ENCODE peak calls at places on chromosomes 4 and X, in five cellular contexts. E is IMR-90, L is cardiac muscle cell, G is heart left ventricle, N is Peyer's patch. X is an unnamed sample.

GRCh38 chr4:121771869-121772268 is 6.9 kb upstream of the SMIM43 start:
- DNase-seq in E (no peak), L (no peak), G (no peak), N (no peak), X (no peak)

GRCh38 chr4:147924604-147925412 is 192.9 kb downstream of the ARHGAP10 start:
- DNase-seq in E (peak; percentile 40), L (peak; percentile 55), G (no peak), N (no peak), X (peak; percentile 60)

GRCh38 chrX:34879361-34879760 is 63.2 kb upstream of the FAM47B start:
- DNase-seq in E (peak; percentile 11), L (no peak), G (no peak), N (no peak), X (peak; percentile 17)

GRCh38 chr4:189237340-189237739 is 703.3 kb upstream of the FRG1 start:
- DNase-seq in E (no peak), L (no peak), G (no peak), N (no peak), X (no peak)

GRCh38 chr4:168634276-168634802 is 137.5 kb downstream of the PALLD start:
- DNase-seq in E (peak; percentile 92), L (peak; percentile 97), G (no peak), N (no peak), X (peak; percentile 92)

GRCh38 chrX:118182050-118182449 is 65.4 kb upstream of the KLHL13 start:
- DNase-seq in E (peak; percentile 15), L (no peak), G (no peak), N (no peak), X (no peak)

GRCh38 chrX:68365356-68365755 is 67.9 kb downstream of the OPHN1 start:
- DNase-seq in E (peak; percentile 47), L (peak; percentile 6), G (no peak), N (no peak), X (peak; percentile 9)

GRCh38 chr4:98963538-98964433 is 31.7 kb upstream of the METAP1 start:
- DNase-seq in E (no peak), L (no peak), G (no peak), N (no peak), X (no peak)

GRCh38 chr4:188138227-188138626 is 1.0 kb upstream of the TRIML1 start:
- DNase-seq in E (no peak), L (no peak), G (no peak), N (no peak), X (no peak)

GRCh38 chr4:182843813-182844325 is 73.3 kb downstream of the DCTD start:
- DNase-seq in E (no peak), L (no peak), G (no peak), N (no peak), X (no peak)

GRCh38 chrX:13128104-13128503 is 83.7 kb upstream of the FAM9C start:
- DNase-seq in E (peak; percentile 62), L (peak; percentile 36), G (no peak), N (no peak), X (peak; percentile 53)

GRCh38 chr4:532588-533317 is 33.7 kb downstream of the PIGG start:
- DNase-seq in E (no peak), L (no peak), G (no peak), N (no peak), X (no peak)

DNA sequence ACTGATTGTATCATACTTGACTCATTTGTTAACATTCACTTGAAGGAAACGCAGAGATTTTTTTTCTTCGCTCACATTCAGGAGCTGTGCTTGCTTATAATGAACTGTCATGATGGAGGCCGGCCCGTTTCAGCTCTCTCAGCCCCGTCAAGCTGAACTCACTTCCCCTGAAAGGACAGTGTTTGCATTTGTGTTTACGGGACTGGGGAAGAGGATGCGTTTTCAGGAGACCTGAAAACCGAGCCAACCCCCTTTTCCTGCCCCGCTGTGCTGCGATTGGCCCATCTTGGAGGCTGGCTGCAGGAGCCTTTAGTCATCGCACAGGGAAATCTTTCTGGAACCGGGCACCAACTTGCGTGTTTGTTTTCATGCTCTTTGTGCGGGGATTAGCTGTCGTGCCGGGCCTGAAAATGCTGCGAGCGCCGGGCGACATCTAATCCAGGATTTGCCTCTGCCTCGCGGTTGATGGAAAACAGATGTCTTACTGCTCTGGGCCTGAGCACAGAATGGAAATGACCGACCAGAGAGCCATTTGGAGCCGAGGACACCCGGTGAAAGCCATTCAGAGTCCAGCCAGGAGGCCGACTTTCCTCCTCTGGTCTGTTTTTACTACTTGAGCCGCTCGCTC is 18.0 kb downstream of the TRIM2 start:
- DNase-seq in E (peak; percentile 87), L (peak; percentile 80), G (peak; percentile 76), N (peak; percentile 37), X (peak; percentile 81)
- H3K4me3 ChIP-seq in E (peak overlapping the region; percentile 39), L (peak overlapping the region; percentile 49), G (peak overlapping the region; percentile 70), N (peak overlapping the region; percentile 36), X (peak overlapping the region; percentile 67)

DNA sequence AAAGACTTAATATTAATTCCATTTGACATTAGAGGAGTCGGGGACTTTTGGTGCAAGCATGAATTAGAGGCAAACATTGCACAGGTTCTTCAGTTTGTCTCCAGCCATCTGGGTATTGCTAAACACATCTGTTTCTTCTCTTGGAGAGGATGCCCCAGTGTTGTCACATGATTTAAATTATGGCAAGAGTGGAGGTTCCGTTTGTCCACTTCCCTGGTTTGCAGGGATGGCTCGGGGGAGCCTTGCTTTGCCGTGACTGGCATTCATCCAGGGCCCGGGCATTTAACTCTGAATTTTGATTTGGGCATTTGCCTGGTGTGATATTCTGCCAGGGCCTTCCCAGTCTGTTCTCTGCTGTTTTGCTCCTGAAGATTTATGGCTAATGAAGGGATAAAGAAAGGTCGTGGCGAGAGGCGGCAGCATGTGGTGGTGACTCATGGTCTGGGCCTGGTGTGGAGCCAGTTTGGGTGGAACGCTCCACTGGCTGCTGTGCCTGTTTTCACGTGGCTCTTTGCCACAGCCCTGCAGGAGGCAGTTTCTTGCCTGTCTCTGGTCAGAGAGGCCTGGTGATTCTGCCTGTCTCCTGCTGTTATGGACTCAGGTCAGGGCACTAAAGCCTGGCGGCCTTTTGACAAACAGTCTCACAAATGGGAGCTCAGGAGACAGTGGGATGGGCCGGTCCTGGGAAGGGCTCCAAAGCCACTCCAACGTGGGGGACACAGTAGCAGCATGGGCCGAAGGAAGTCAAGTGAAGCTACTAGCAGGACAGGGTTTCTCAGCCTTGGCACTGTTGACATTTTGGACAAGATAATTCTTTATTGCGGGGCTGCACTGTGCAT is 99.4 kb upstream of the PGRMC2 start:
- DNase-seq in E (peak; percentile 97), L (peak; percentile 97), G (peak; percentile 89), N (peak; percentile 23), X (peak; percentile 96)
- H3K4me3 ChIP-seq in E (no peak overlapping the region), L (no peak overlapping the region), G (peak overlapping the region; percentile 3), N (no peak overlapping the region), X (peak overlapping the region; percentile 7)

GRCh38 chr4:99965173-99965572 is 15.1 kb upstream of the H2AZ1 start:
- DNase-seq in E (no peak), L (no peak), G (no peak), N (no peak), X (no peak)
- H3K4me3 ChIP-seq in E (no peak overlapping the region), L (no peak overlapping the region), G (no peak overlapping the region), N (no peak overlapping the region), X (no peak overlapping the region)

DNA sequence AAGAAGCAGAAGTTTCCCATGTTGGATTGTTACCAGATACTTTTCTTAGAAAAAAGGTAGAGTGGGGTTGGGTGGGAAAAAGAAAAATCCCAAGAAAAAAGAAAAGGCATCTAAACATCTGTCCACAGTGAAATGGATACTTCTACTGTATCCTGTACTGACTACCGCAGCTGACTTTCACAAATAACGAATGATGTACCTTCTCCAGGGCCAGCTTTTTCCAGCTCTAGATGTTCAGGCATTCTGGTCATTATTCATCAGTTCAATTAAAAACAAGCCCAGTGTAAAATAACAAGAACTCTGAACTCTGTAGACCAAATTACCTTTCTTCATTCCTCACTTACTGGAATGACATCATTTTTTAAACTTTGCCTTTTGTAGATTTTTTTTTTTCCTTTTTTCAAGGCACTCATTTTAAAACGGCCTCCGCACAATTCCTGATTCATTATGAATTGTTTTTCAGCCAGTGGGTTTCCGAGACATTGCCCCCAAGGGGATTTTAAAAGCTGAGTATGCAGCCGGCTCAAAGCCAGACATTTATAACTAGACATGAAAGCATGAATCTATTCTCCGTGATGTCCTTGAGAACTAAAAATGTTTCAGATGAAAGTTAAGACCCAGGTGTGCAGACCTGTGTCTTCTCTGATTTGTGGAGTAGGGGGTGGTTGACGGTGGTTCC is 113.5 kb downstream of the PRKX start:
- DNase-seq in E (no peak), L (peak; percentile 20), G (no peak), N (no peak), X (peak; percentile 11)
- H3K4me3 ChIP-seq in E (no peak overlapping the region), L (no peak overlapping the region), G (no peak overlapping the region), N (no peak overlapping the region), X (no peak overlapping the region)

GRCh38 chrX:460823-461640 is 74.3 kb upstream of the PPP2R3B start:
- DNase-seq in E (no peak), L (no peak), G (no peak), N (no peak), X (no peak)
- H3K4me3 ChIP-seq in E (no peak overlapping the region), L (no peak overlapping the region), G (no peak overlapping the region), N (no peak overlapping the region), X (no peak overlapping the region)

DNA sequence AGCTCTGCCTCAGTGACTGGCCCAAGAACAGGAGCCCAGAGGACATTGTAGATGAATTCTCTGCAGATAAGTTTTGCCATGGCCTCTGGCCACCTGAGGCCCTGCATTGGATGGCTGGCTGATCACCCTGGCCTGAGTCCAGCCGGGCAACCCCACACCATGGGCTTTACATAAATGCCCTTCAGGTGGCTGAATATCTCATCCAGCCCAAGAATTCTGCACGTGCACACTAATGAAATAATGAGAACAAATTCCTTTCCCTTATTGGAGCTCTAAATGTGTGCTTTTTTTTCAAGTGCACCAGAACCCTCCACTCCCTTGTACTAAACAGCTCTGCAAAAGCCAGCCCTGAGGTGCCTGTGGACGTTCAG is 65.7 kb downstream of the IRF2 start:
- DNase-seq in E (no peak), L (no peak), G (no peak), N (no peak), X (no peak)
- H3K4me3 ChIP-seq in E (no peak overlapping the region), L (no peak overlapping the region), G (no peak overlapping the region), N (no peak overlapping the region), X (no peak overlapping the region)

GRCh38 chr4:3372933-3373465 is 68.8 kb upstream of the HGFAC start:
- DNase-seq in E (no peak), L (no peak), G (peak; percentile 86), N (peak; percentile 81), X (no peak)

GRCh38 chr4:3369781-3370660 is 71.7 kb upstream of the HGFAC start:
- DNase-seq in E (peak; percentile 94), L (peak; percentile 87), G (no peak), N (peak; percentile 29), X (peak; percentile 93)

GRCh38 chr4:3372264-3372932 is 69.4 kb upstream of the HGFAC start:
- DNase-seq in E (no peak), L (no peak), G (peak; percentile 60), N (peak; percentile 20), X (no peak)

GRCh38 chr4:3371038-3371437 is 70.7 kb upstream of the HGFAC start:
- DNase-seq in E (no peak), L (peak; percentile 22), G (no peak), N (peak; percentile 7), X (peak; percentile 35)

GRCh38 chr4:3371581-3372001 is 70.2 kb upstream of the HGFAC start:
- DNase-seq in E (peak; percentile 21), L (peak; percentile 35), G (no peak), N (peak; percentile 13), X (peak; percentile 49)
- H3K4me3 ChIP-seq in E (no peak overlapping the region), L (no peak overlapping the region), G (no peak overlapping the region), N (no peak overlapping the region), X (peak overlapping the region; percentile 49)

X was measured in fibroblast of pulmonary artery.